ENCODE peak calls at places on chromosomes 12 and 14, in five cellular contexts. H is CD8-positive, alpha-beta T cell; W is naive thymus-derived CD8-positive, alpha-beta T cell; S is NCI-H1105; Y is CD8-positive, alpha-beta memory T cell. Q is an unnamed sample.
A peak's percentile ranks its signal among the peaks of the same experiment; 100 is the strongest.

GRCh38 chr14:100664841-100665425 is 61.8 kb upstream of the DLK1 start:
- DNase-seq in H (no peak), S (no peak), W (no peak), Y (no peak), Q (no peak)

GRCh38 chr12:54300732-54301427 is at the start of gene NFE2:
- DNase-seq in Y (no peak), H (peak; percentile 27), W (no peak), S (no peak), Q (no peak)

GRCh38 chr14:77988966-77989365 is 181.2 kb upstream of the NRXN3 start:
- DNase-seq in H (no peak), S (no peak), W (no peak), Y (no peak), Q (no peak)

GRCh38 chr12:48004039-48004940 is at the start of gene COL2A1:
- DNase-seq in Y (no peak), W (no peak), S (peak; percentile 73), H (no peak), Q (peak; percentile 62)

GRCh38 chr14:105082703-105083102 is 17.5 kb upstream of the GPR132 start:
- DNase-seq in Y (no peak), S (no peak), H (no peak), W (no peak), Q (no peak)

GRCh38 chr12:104976703-104977102 is 9.4 kb upstream of the NOPCHAP1 start:
- DNase-seq in H (no peak), W (no peak), Y (no peak), S (no peak), Q (no peak)

GRCh38 chr14:51576899-51577298 is 74.8 kb upstream of the FRMD6 start:
- DNase-seq in Y (no peak), H (no peak), S (no peak), W (no peak), Q (no peak)

GRCh38 chr12:8867786-8868185 is 45.4 kb downstream of the A2ML1 start:
- DNase-seq in H (no peak), S (no peak), W (no peak), Y (no peak), Q (no peak)

Q was measured in B cell.